ENCODE peak calls at places on chromosomes 12 and 14, in eight cellular contexts. S, V, W, E, N, Y, B and O are unnamed samples.

GRCh38 chr14:97415907-97416306 is 618.7 kb downstream of the VRK1 start:
- DNase-seq in S (no peak), V (no peak), W (no peak), E (no peak), N (no peak), Y (no peak), B (no peak), O (no peak)

GRCh38 chr12:131120831-131121271 is 167.1 kb downstream of the ADGRD1 start:
- DNase-seq in S (no peak), V (no peak), W (no peak), E (no peak), N (no peak), Y (no peak), B (no peak), O (no peak)

GRCh38 chr14:37668646-37669045 is 73.2 kb downstream of the TTC6 start:
- DNase-seq in S (no peak), V (peak; percentile 44), W (no peak), E (no peak), N (no peak), Y (no peak), B (no peak), O (no peak)

GRCh38 chr12:65574867-65575266 is 249.4 kb upstream of the HMGA2 start:
- DNase-seq in S (no peak), V (no peak), W (no peak), E (no peak), N (no peak), Y (no peak), B (no peak), O (no peak)

GRCh38 chr14:80239631-80240030 is 28.3 kb upstream of the DIO2 start:
- DNase-seq in S (no peak), V (no peak), W (no peak), E (no peak), N (no peak), Y (no peak), B (no peak), O (no peak)

GRCh38 chr14:75634848-75635247 is 25.8 kb downstream of the ERG28 start:
- DNase-seq in S (no peak), V (no peak), W (no peak), E (no peak), N (no peak), Y (no peak), B (no peak), O (no peak)

GRCh38 chr12:92139634-92140555 is 5.8 kb downstream of the BTG1 start:
- DNase-seq in S (no peak), V (peak; percentile 58), W (no peak), E (no peak), N (no peak), Y (no peak), B (no peak), O (no peak)

GRCh38 chr12:93947486-93947885 is 200.9 kb upstream of the PLXNC1 start:
- DNase-seq in S (no peak), V (no peak), W (no peak), E (no peak), N (no peak), Y (no peak), B (no peak), O (no peak)

GRCh38 chr12:75260316-75260715 is 50.7 kb upstream of the KCNC2 start:
- DNase-seq in S (no peak), V (no peak), W (no peak), E (no peak), N (no peak), Y (no peak), B (peak; percentile 45), O (no peak)

GRCh38 chr14:25869854-25870253 is 728.0 kb downstream of the NOVA1 start:
- DNase-seq in S (no peak), V (no peak), W (no peak), E (no peak), N (no peak), Y (no peak), B (no peak), O (no peak)

GRCh38 chr12:130826151-130826801 is 12.8 kb downstream of the STX2 start:
- DNase-seq in S (peak; percentile 77), V (peak; percentile 60), W (peak; percentile 68), E (peak; percentile 69), N (peak; percentile 64), Y (no peak), B (peak; percentile 24), O (no peak)

GRCh38 chr12:21559855-21560569 is 33.9 kb downstream of the SPX start:
- DNase-seq in S (no peak), V (peak; percentile 74), W (no peak), E (no peak), N (no peak), Y (no peak), B (no peak), O (no peak)

GRCh38 chr14:58668848-58669480 is 31.2 kb downstream of the DACT1 start:
- DNase-seq in S (no peak), V (no peak), W (no peak), E (no peak), N (no peak), Y (no peak), B (no peak), O (no peak)

GRCh38 chr14:33534636-33535035 is 416.2 kb downstream of the EGLN3 start:
- DNase-seq in S (no peak), V (no peak), W (no peak), E (no peak), N (no peak), Y (no peak), B (no peak), O (no peak)

GRCh38 chr14:102479777-102480176 is 29.8 kb downstream of the ANKRD9 start:
- DNase-seq in S (no peak), V (no peak), W (no peak), E (no peak), N (no peak), Y (no peak), B (no peak), O (no peak)

GRCh38 chr12:53564941-53565340 is 57.7 kb upstream of the NPFF start:
- DNase-seq in S (no peak), V (peak; percentile 25), W (no peak), E (no peak), N (no peak), Y (no peak), B (no peak), O (no peak)

GRCh38 chr12:119512772-119513497 is 80.6 kb upstream of the TMEM233 start:
- DNase-seq in S (no peak), V (no peak), W (no peak), E (no peak), N (peak; percentile 6), Y (no peak), B (no peak), O (no peak)

GRCh38 chr12:127272864-127273263 is 994.1 kb upstream of the TMEM132C start:
- DNase-seq in S (no peak), V (no peak), W (no peak), E (no peak), N (no peak), Y (peak; percentile 66), B (no peak), O (no peak)

GRCh38 chr14:99263564-99264330 is 8.2 kb downstream of the BCL11B start:
- DNase-seq in S (no peak), V (no peak), W (no peak), E (no peak), N (no peak), Y (no peak), B (no peak), O (no peak)

GRCh38 chr12:110176745-110177144 is 52.6 kb downstream of the IFT81 start:
- DNase-seq in S (no peak), V (peak; percentile 62), W (no peak), E (no peak), N (no peak), Y (no peak), B (no peak), O (no peak)

GRCh38 chr12:2640709-2641108 is 154.1 kb upstream of the FKBP4 start:
- DNase-seq in S (no peak), V (peak; percentile 93), W (no peak), E (peak; percentile 31), N (peak; percentile 24), Y (peak; percentile 92), B (peak; percentile 71), O (no peak)

GRCh38 chr12:107402041-107403022 is 283.3 kb upstream of the PWP1 start:
- DNase-seq in S (peak; percentile 67), V (peak; percentile 56), W (peak; percentile 48), E (peak; percentile 48), N (peak; percentile 32), Y (no peak), B (no peak), O (no peak)

GRCh38 chr12:64616221-64616620 is 5.9 kb downstream of the RASSF3 start:
- DNase-seq in S (no peak), V (no peak), W (no peak), E (no peak), N (no peak), Y (no peak), B (no peak), O (no peak)

GRCh38 chr12:118150625-118151024 is 14.7 kb downstream of the PEBP1 start:
- DNase-seq in S (no peak), V (no peak), W (no peak), E (no peak), N (no peak), Y (no peak), B (no peak), O (no peak)

GRCh38 chr14:91302391-91302790 is 57.9 kb upstream of the GPR68 start:
- DNase-seq in S (peak; percentile 40), V (no peak), W (no peak), E (peak; percentile 40), N (no peak), Y (no peak), B (no peak), O (no peak)

GRCh38 chr12:104752883-104753282 is 205.2 kb downstream of the SLC41A2 start:
- DNase-seq in S (no peak), V (no peak), W (no peak), E (no peak), N (no peak), Y (no peak), B (no peak), O (no peak)

GRCh38 chr12:116278667-116279066 is 1.2 kb upstream of the MED13L start:
- DNase-seq in S (no peak), V (no peak), W (no peak), E (no peak), N (no peak), Y (no peak), B (no peak), O (no peak)

GRCh38 chr12:121295746-121296617 is 527 bp downstream of the CAMKK2 start:
- DNase-seq in S (no peak), V (no peak), W (peak; percentile 11), E (peak; percentile 12), N (peak; percentile 28), Y (no peak), B (no peak), O (no peak)

GRCh38 chr12:121064116-121064515 is 25.1 kb upstream of the OASL start:
- DNase-seq in S (no peak), V (no peak), W (no peak), E (no peak), N (no peak), Y (no peak), B (no peak), O (no peak)

GRCh38 chr12:21941522-21942376 is 523 bp upstream of the ABCC9 start:
- DNase-seq in S (no peak), V (peak; percentile 35), W (no peak), E (no peak), N (no peak), Y (no peak), B (peak; percentile 2), O (no peak)

GRCh38 chr12:55966408-55967281 is at the start of gene CDK2:
- DNase-seq in S (peak; percentile 90), V (peak; percentile 61), W (peak; percentile 86), E (peak; percentile 93), N (peak; percentile 87), Y (no peak), B (no peak), O (no peak)

GRCh38 chr14:70827366-70828151 is 18.2 kb upstream of the MAP3K9 start:
- DNase-seq in S (no peak), V (no peak), W (no peak), E (no peak), N (no peak), Y (no peak), B (no peak), O (no peak)

GRCh38 chr12:110741795-110742717 is 635 bp downstream of the PPP1CC start:
- DNase-seq in S (peak; percentile 24), V (peak; percentile 42), W (no peak), E (no peak), N (peak; percentile 21), Y (no peak), B (no peak), O (no peak)

GRCh38 chr14:99792551-99793212 is 531 bp upstream of the EML1 start:
- DNase-seq in S (peak; percentile 5), V (peak; percentile 34), W (no peak), E (no peak), N (no peak), Y (no peak), B (no peak), O (no peak)